ENCODE peak calls at places on chromosomes 5 and 9, in ten cellular contexts. One of them, this sample, is unnamed.

GRCh38 chr5:17267099-17267498 is 49.7 kb downstream of the BASP1 start:
- DNase-seq in B cell: peak
- DNase-seq in non-pigmented ciliary epithelial cell: no peak
- DNase-seq in NCI-H774: no peak
- DNase-seq in mesothelial cell of epicardium: no peak
- DNase-seq in stimulated activated CD4-positive, alpha-beta T cell treated with anti-CD3 and anti-CD28 coated beads, Interleukin-1b, Interleukin-23, amount 100 ng/mL, for 4 hours: no peak
- DNase-seq in NCI-H446 treated with DMSO at 0.1 percent for 48 hours: no peak
- DNase-seq in stimulated activated effector memory CD8-positive, alpha-beta T cell treated with anti-CD3 and anti-CD28 coated beads, Interleukin-12 subunit alpha, Interleukin-12 subunit beta, amount 100 ng/mL, for 72 hours: no peak
- DNase-seq in posterior cingulate gyrus: no peak
- DNase-seq in RCC 7860: peak
- DNase-seq in this sample: no peak

GRCh38 chr9:4689013-4689412 is 9.6 kb downstream of the CDC37L1 start:
- DNase-seq in NCI-H446 treated with DMSO at 0.1 percent for 48 hours: no peak
- DNase-seq in non-pigmented ciliary epithelial cell: no peak
- DNase-seq in RCC 7860: no peak
- DNase-seq in stimulated activated CD4-positive, alpha-beta T cell treated with anti-CD3 and anti-CD28 coated beads, Interleukin-1b, Interleukin-23, amount 100 ng/mL, for 4 hours: no peak
- DNase-seq in NCI-H774: no peak
- DNase-seq in posterior cingulate gyrus: no peak
- DNase-seq in B cell: no peak
- DNase-seq in mesothelial cell of epicardium: no peak
- DNase-seq in stimulated activated effector memory CD8-positive, alpha-beta T cell treated with anti-CD3 and anti-CD28 coated beads, Interleukin-12 subunit alpha, Interleukin-12 subunit beta, amount 100 ng/mL, for 72 hours: no peak
- DNase-seq in this sample: no peak

GRCh38 chr5:675876-676698 is 17.1 kb downstream of the TPPP start:
- DNase-seq in NCI-H446 treated with DMSO at 0.1 percent for 48 hours: no peak
- DNase-seq in B cell: no peak
- DNase-seq in mesothelial cell of epicardium: no peak
- DNase-seq in non-pigmented ciliary epithelial cell: no peak
- DNase-seq in NCI-H774: no peak
- DNase-seq in RCC 7860: no peak
- DNase-seq in posterior cingulate gyrus: peak
- DNase-seq in stimulated activated effector memory CD8-positive, alpha-beta T cell treated with anti-CD3 and anti-CD28 coated beads, Interleukin-12 subunit alpha, Interleukin-12 subunit beta, amount 100 ng/mL, for 72 hours: no peak
- DNase-seq in stimulated activated CD4-positive, alpha-beta T cell treated with anti-CD3 and anti-CD28 coated beads, Interleukin-1b, Interleukin-23, amount 100 ng/mL, for 4 hours: no peak
- DNase-seq in this sample: no peak

GRCh38 chr5:32044904-32045303 is 129.2 kb downstream of the GOLPH3 start:
- DNase-seq in RCC 7860: peak
- DNase-seq in NCI-H774: no peak
- DNase-seq in mesothelial cell of epicardium: no peak
- DNase-seq in posterior cingulate gyrus: no peak
- DNase-seq in stimulated activated effector memory CD8-positive, alpha-beta T cell treated with anti-CD3 and anti-CD28 coated beads, Interleukin-12 subunit alpha, Interleukin-12 subunit beta, amount 100 ng/mL, for 72 hours: no peak
- DNase-seq in non-pigmented ciliary epithelial cell: no peak
- DNase-seq in B cell: no peak
- DNase-seq in stimulated activated CD4-positive, alpha-beta T cell treated with anti-CD3 and anti-CD28 coated beads, Interleukin-1b, Interleukin-23, amount 100 ng/mL, for 4 hours: no peak
- DNase-seq in NCI-H446 treated with DMSO at 0.1 percent for 48 hours: peak
- DNase-seq in this sample: no peak

GRCh38 chr9:122402403-122403268 is 31.8 kb downstream of the PTGS1 start:
- DNase-seq in NCI-H774: no peak
- DNase-seq in stimulated activated CD4-positive, alpha-beta T cell treated with anti-CD3 and anti-CD28 coated beads, Interleukin-1b, Interleukin-23, amount 100 ng/mL, for 4 hours: no peak
- DNase-seq in mesothelial cell of epicardium: no peak
- DNase-seq in RCC 7860: peak
- DNase-seq in posterior cingulate gyrus: no peak
- DNase-seq in NCI-H446 treated with DMSO at 0.1 percent for 48 hours: no peak
- DNase-seq in B cell: no peak
- DNase-seq in stimulated activated effector memory CD8-positive, alpha-beta T cell treated with anti-CD3 and anti-CD28 coated beads, Interleukin-12 subunit alpha, Interleukin-12 subunit beta, amount 100 ng/mL, for 72 hours: no peak
- DNase-seq in non-pigmented ciliary epithelial cell: peak
- DNase-seq in this sample: no peak

GRCh38 chr9:129938291-129938979 is 103.2 kb downstream of the USP20 start:
- DNase-seq in NCI-H774: no peak
- DNase-seq in mesothelial cell of epicardium: no peak
- DNase-seq in NCI-H446 treated with DMSO at 0.1 percent for 48 hours: no peak
- DNase-seq in RCC 7860: no peak
- DNase-seq in posterior cingulate gyrus: no peak
- DNase-seq in non-pigmented ciliary epithelial cell: no peak
- DNase-seq in stimulated activated effector memory CD8-positive, alpha-beta T cell treated with anti-CD3 and anti-CD28 coated beads, Interleukin-12 subunit alpha, Interleukin-12 subunit beta, amount 100 ng/mL, for 72 hours: no peak
- DNase-seq in B cell: no peak
- DNase-seq in stimulated activated CD4-positive, alpha-beta T cell treated with anti-CD3 and anti-CD28 coated beads, Interleukin-1b, Interleukin-23, amount 100 ng/mL, for 4 hours: no peak
- DNase-seq in this sample: no peak

GRCh38 chr5:10637944-10638343 is 74.1 kb downstream of the ANKRD33B start:
- DNase-seq in B cell: no peak
- DNase-seq in RCC 7860: no peak
- DNase-seq in posterior cingulate gyrus: no peak
- DNase-seq in NCI-H446 treated with DMSO at 0.1 percent for 48 hours: no peak
- DNase-seq in mesothelial cell of epicardium: no peak
- DNase-seq in stimulated activated CD4-positive, alpha-beta T cell treated with anti-CD3 and anti-CD28 coated beads, Interleukin-1b, Interleukin-23, amount 100 ng/mL, for 4 hours: no peak
- DNase-seq in stimulated activated effector memory CD8-positive, alpha-beta T cell treated with anti-CD3 and anti-CD28 coated beads, Interleukin-12 subunit alpha, Interleukin-12 subunit beta, amount 100 ng/mL, for 72 hours: no peak
- DNase-seq in non-pigmented ciliary epithelial cell: no peak
- DNase-seq in NCI-H774: no peak
- DNase-seq in this sample: no peak

GRCh38 chr5:114243281-114243982 is 118.4 kb upstream of the KCNN2 start:
- DNase-seq in B cell: no peak
- DNase-seq in posterior cingulate gyrus: no peak
- DNase-seq in mesothelial cell of epicardium: no peak
- DNase-seq in non-pigmented ciliary epithelial cell: peak
- DNase-seq in stimulated activated effector memory CD8-positive, alpha-beta T cell treated with anti-CD3 and anti-CD28 coated beads, Interleukin-12 subunit alpha, Interleukin-12 subunit beta, amount 100 ng/mL, for 72 hours: no peak
- DNase-seq in stimulated activated CD4-positive, alpha-beta T cell treated with anti-CD3 and anti-CD28 coated beads, Interleukin-1b, Interleukin-23, amount 100 ng/mL, for 4 hours: no peak
- DNase-seq in NCI-H774: no peak
- DNase-seq in RCC 7860: no peak
- DNase-seq in NCI-H446 treated with DMSO at 0.1 percent for 48 hours: no peak
- DNase-seq in this sample: no peak

GRCh38 chr5:122311888-122312669 is at the start of gene SNCAIP:
- DNase-seq in RCC 7860: no peak
- DNase-seq in B cell: peak
- DNase-seq in stimulated activated effector memory CD8-positive, alpha-beta T cell treated with anti-CD3 and anti-CD28 coated beads, Interleukin-12 subunit alpha, Interleukin-12 subunit beta, amount 100 ng/mL, for 72 hours: no peak
- DNase-seq in posterior cingulate gyrus: peak
- DNase-seq in NCI-H446 treated with DMSO at 0.1 percent for 48 hours: peak
- DNase-seq in stimulated activated CD4-positive, alpha-beta T cell treated with anti-CD3 and anti-CD28 coated beads, Interleukin-1b, Interleukin-23, amount 100 ng/mL, for 4 hours: no peak
- DNase-seq in non-pigmented ciliary epithelial cell: no peak
- DNase-seq in mesothelial cell of epicardium: peak
- DNase-seq in NCI-H774: peak
- DNase-seq in this sample: no peak

GRCh38 chr9:93003552-93004407 is 54.7 kb upstream of the SUSD3 start:
- DNase-seq in stimulated activated effector memory CD8-positive, alpha-beta T cell treated with anti-CD3 and anti-CD28 coated beads, Interleukin-12 subunit alpha, Interleukin-12 subunit beta, amount 100 ng/mL, for 72 hours: peak
- DNase-seq in B cell: peak
- DNase-seq in RCC 7860: peak
- DNase-seq in NCI-H774: no peak
- DNase-seq in stimulated activated CD4-positive, alpha-beta T cell treated with anti-CD3 and anti-CD28 coated beads, Interleukin-1b, Interleukin-23, amount 100 ng/mL, for 4 hours: peak
- DNase-seq in non-pigmented ciliary epithelial cell: no peak
- DNase-seq in NCI-H446 treated with DMSO at 0.1 percent for 48 hours: no peak
- DNase-seq in mesothelial cell of epicardium: no peak
- DNase-seq in posterior cingulate gyrus: peak
- DNase-seq in this sample: peak

GRCh38 chr5:418681-419121 is 24.3 kb upstream of the EXOC3 start:
- DNase-seq in non-pigmented ciliary epithelial cell: no peak
- DNase-seq in stimulated activated effector memory CD8-positive, alpha-beta T cell treated with anti-CD3 and anti-CD28 coated beads, Interleukin-12 subunit alpha, Interleukin-12 subunit beta, amount 100 ng/mL, for 72 hours: no peak
- DNase-seq in NCI-H774: peak
- DNase-seq in RCC 7860: no peak
- DNase-seq in posterior cingulate gyrus: no peak
- DNase-seq in mesothelial cell of epicardium: no peak
- DNase-seq in NCI-H446 treated with DMSO at 0.1 percent for 48 hours: no peak
- DNase-seq in B cell: no peak
- DNase-seq in stimulated activated CD4-positive, alpha-beta T cell treated with anti-CD3 and anti-CD28 coated beads, Interleukin-1b, Interleukin-23, amount 100 ng/mL, for 4 hours: no peak
- DNase-seq in this sample: no peak

GRCh38 chr5:61397238-61397637 is 65.2 kb downstream of the ZSWIM6 start:
- DNase-seq in NCI-H774: no peak
- DNase-seq in non-pigmented ciliary epithelial cell: no peak
- DNase-seq in RCC 7860: no peak
- DNase-seq in B cell: no peak
- DNase-seq in posterior cingulate gyrus: no peak
- DNase-seq in mesothelial cell of epicardium: no peak
- DNase-seq in stimulated activated effector memory CD8-positive, alpha-beta T cell treated with anti-CD3 and anti-CD28 coated beads, Interleukin-12 subunit alpha, Interleukin-12 subunit beta, amount 100 ng/mL, for 72 hours: no peak
- DNase-seq in NCI-H446 treated with DMSO at 0.1 percent for 48 hours: no peak
- DNase-seq in stimulated activated CD4-positive, alpha-beta T cell treated with anti-CD3 and anti-CD28 coated beads, Interleukin-1b, Interleukin-23, amount 100 ng/mL, for 4 hours: no peak
- DNase-seq in this sample: no peak

GRCh38 chr9:72871685-72872084 is 81.2 kb downstream of the ALDH1A1 start:
- DNase-seq in NCI-H774: no peak
- DNase-seq in stimulated activated CD4-positive, alpha-beta T cell treated with anti-CD3 and anti-CD28 coated beads, Interleukin-1b, Interleukin-23, amount 100 ng/mL, for 4 hours: no peak
- DNase-seq in mesothelial cell of epicardium: no peak
- DNase-seq in stimulated activated effector memory CD8-positive, alpha-beta T cell treated with anti-CD3 and anti-CD28 coated beads, Interleukin-12 subunit alpha, Interleukin-12 subunit beta, amount 100 ng/mL, for 72 hours: no peak
- DNase-seq in RCC 7860: peak
- DNase-seq in non-pigmented ciliary epithelial cell: no peak
- DNase-seq in NCI-H446 treated with DMSO at 0.1 percent for 48 hours: no peak
- DNase-seq in B cell: no peak
- DNase-seq in posterior cingulate gyrus: no peak
- DNase-seq in this sample: no peak

GRCh38 chr5:148482697-148483462 is 99.1 kb downstream of the FBXO38 start:
- DNase-seq in B cell: peak
- DNase-seq in RCC 7860: peak
- DNase-seq in mesothelial cell of epicardium: no peak
- DNase-seq in non-pigmented ciliary epithelial cell: no peak
- DNase-seq in NCI-H446 treated with DMSO at 0.1 percent for 48 hours: no peak
- DNase-seq in posterior cingulate gyrus: no peak
- DNase-seq in NCI-H774: no peak
- DNase-seq in stimulated activated CD4-positive, alpha-beta T cell treated with anti-CD3 and anti-CD28 coated beads, Interleukin-1b, Interleukin-23, amount 100 ng/mL, for 4 hours: peak
- DNase-seq in stimulated activated effector memory CD8-positive, alpha-beta T cell treated with anti-CD3 and anti-CD28 coated beads, Interleukin-12 subunit alpha, Interleukin-12 subunit beta, amount 100 ng/mL, for 72 hours: peak
- DNase-seq in this sample: peak

GRCh38 chr9:76366275-76366674 is 28.0 kb downstream of the RFK start:
- DNase-seq in stimulated activated effector memory CD8-positive, alpha-beta T cell treated with anti-CD3 and anti-CD28 coated beads, Interleukin-12 subunit alpha, Interleukin-12 subunit beta, amount 100 ng/mL, for 72 hours: no peak
- DNase-seq in B cell: no peak
- DNase-seq in RCC 7860: no peak
- DNase-seq in NCI-H446 treated with DMSO at 0.1 percent for 48 hours: no peak
- DNase-seq in NCI-H774: no peak
- DNase-seq in non-pigmented ciliary epithelial cell: no peak
- DNase-seq in mesothelial cell of epicardium: no peak
- DNase-seq in stimulated activated CD4-positive, alpha-beta T cell treated with anti-CD3 and anti-CD28 coated beads, Interleukin-1b, Interleukin-23, amount 100 ng/mL, for 4 hours: no peak
- DNase-seq in posterior cingulate gyrus: no peak
- DNase-seq in this sample: no peak

GRCh38 chr9:86353591-86354047 is 591 bp downstream of the TUT7 start:
- DNase-seq in stimulated activated effector memory CD8-positive, alpha-beta T cell treated with anti-CD3 and anti-CD28 coated beads, Interleukin-12 subunit alpha, Interleukin-12 subunit beta, amount 100 ng/mL, for 72 hours: no peak
- DNase-seq in RCC 7860: no peak
- DNase-seq in non-pigmented ciliary epithelial cell: no peak
- DNase-seq in mesothelial cell of epicardium: no peak
- DNase-seq in posterior cingulate gyrus: no peak
- DNase-seq in NCI-H774: peak
- DNase-seq in NCI-H446 treated with DMSO at 0.1 percent for 48 hours: no peak
- DNase-seq in stimulated activated CD4-positive, alpha-beta T cell treated with anti-CD3 and anti-CD28 coated beads, Interleukin-1b, Interleukin-23, amount 100 ng/mL, for 4 hours: no peak
- DNase-seq in B cell: peak
- DNase-seq in this sample: no peak

GRCh38 chr5:135843571-135844337 is 9.3 kb downstream of the SLC25A48 start:
- DNase-seq in stimulated activated CD4-positive, alpha-beta T cell treated with anti-CD3 and anti-CD28 coated beads, Interleukin-1b, Interleukin-23, amount 100 ng/mL, for 4 hours: no peak
- DNase-seq in NCI-H446 treated with DMSO at 0.1 percent for 48 hours: no peak
- DNase-seq in posterior cingulate gyrus: no peak
- DNase-seq in non-pigmented ciliary epithelial cell: no peak
- DNase-seq in NCI-H774: no peak
- DNase-seq in RCC 7860: no peak
- DNase-seq in stimulated activated effector memory CD8-positive, alpha-beta T cell treated with anti-CD3 and anti-CD28 coated beads, Interleukin-12 subunit alpha, Interleukin-12 subunit beta, amount 100 ng/mL, for 72 hours: no peak
- DNase-seq in B cell: no peak
- DNase-seq in mesothelial cell of epicardium: no peak
- DNase-seq in this sample: no peak

GRCh38 chr9:2709645-2710101 is 7.6 kb upstream of the KCNV2 start:
- DNase-seq in stimulated activated CD4-positive, alpha-beta T cell treated with anti-CD3 and anti-CD28 coated beads, Interleukin-1b, Interleukin-23, amount 100 ng/mL, for 4 hours: no peak
- DNase-seq in mesothelial cell of epicardium: no peak
- DNase-seq in NCI-H446 treated with DMSO at 0.1 percent for 48 hours: peak
- DNase-seq in NCI-H774: no peak
- DNase-seq in posterior cingulate gyrus: no peak
- DNase-seq in B cell: no peak
- DNase-seq in RCC 7860: no peak
- DNase-seq in stimulated activated effector memory CD8-positive, alpha-beta T cell treated with anti-CD3 and anti-CD28 coated beads, Interleukin-12 subunit alpha, Interleukin-12 subunit beta, amount 100 ng/mL, for 72 hours: no peak
- DNase-seq in non-pigmented ciliary epithelial cell: no peak
- DNase-seq in this sample: no peak

GRCh38 chr9:20148416-20148815 is 359.6 kb upstream of the SLC24A2 start:
- DNase-seq in posterior cingulate gyrus: no peak
- DNase-seq in NCI-H774: no peak
- DNase-seq in non-pigmented ciliary epithelial cell: no peak
- DNase-seq in B cell: no peak
- DNase-seq in mesothelial cell of epicardium: no peak
- DNase-seq in RCC 7860: no peak
- DNase-seq in NCI-H446 treated with DMSO at 0.1 percent for 48 hours: no peak
- DNase-seq in stimulated activated CD4-positive, alpha-beta T cell treated with anti-CD3 and anti-CD28 coated beads, Interleukin-1b, Interleukin-23, amount 100 ng/mL, for 4 hours: no peak
- DNase-seq in stimulated activated effector memory CD8-positive, alpha-beta T cell treated with anti-CD3 and anti-CD28 coated beads, Interleukin-12 subunit alpha, Interleukin-12 subunit beta, amount 100 ng/mL, for 72 hours: no peak
- DNase-seq in this sample: no peak

GRCh38 chr9:125436613-125437443 is 175.2 kb downstream of the GAPVD1 start:
- DNase-seq in stimulated activated effector memory CD8-positive, alpha-beta T cell treated with anti-CD3 and anti-CD28 coated beads, Interleukin-12 subunit alpha, Interleukin-12 subunit beta, amount 100 ng/mL, for 72 hours: no peak
- DNase-seq in B cell: peak
- DNase-seq in RCC 7860: no peak
- DNase-seq in NCI-H446 treated with DMSO at 0.1 percent for 48 hours: no peak
- DNase-seq in NCI-H774: no peak
- DNase-seq in posterior cingulate gyrus: no peak
- DNase-seq in mesothelial cell of epicardium: no peak
- DNase-seq in non-pigmented ciliary epithelial cell: no peak
- DNase-seq in stimulated activated CD4-positive, alpha-beta T cell treated with anti-CD3 and anti-CD28 coated beads, Interleukin-1b, Interleukin-23, amount 100 ng/mL, for 4 hours: no peak
- DNase-seq in this sample: no peak

GRCh38 chr5:157740211-157740610 is 3.3 kb upstream of the LSM11 start:
- DNase-seq in NCI-H446 treated with DMSO at 0.1 percent for 48 hours: no peak
- DNase-seq in posterior cingulate gyrus: no peak
- DNase-seq in stimulated activated CD4-positive, alpha-beta T cell treated with anti-CD3 and anti-CD28 coated beads, Interleukin-1b, Interleukin-23, amount 100 ng/mL, for 4 hours: no peak
- DNase-seq in mesothelial cell of epicardium: no peak
- DNase-seq in RCC 7860: peak
- DNase-seq in stimulated activated effector memory CD8-positive, alpha-beta T cell treated with anti-CD3 and anti-CD28 coated beads, Interleukin-12 subunit alpha, Interleukin-12 subunit beta, amount 100 ng/mL, for 72 hours: no peak
- DNase-seq in non-pigmented ciliary epithelial cell: no peak
- DNase-seq in NCI-H774: no peak
- DNase-seq in B cell: peak
- DNase-seq in this sample: no peak

GRCh38 chr5:151048526-151048925 is 28.1 kb downstream of the GPX3 start:
- DNase-seq in non-pigmented ciliary epithelial cell: no peak
- DNase-seq in mesothelial cell of epicardium: no peak
- DNase-seq in stimulated activated effector memory CD8-positive, alpha-beta T cell treated with anti-CD3 and anti-CD28 coated beads, Interleukin-12 subunit alpha, Interleukin-12 subunit beta, amount 100 ng/mL, for 72 hours: no peak
- DNase-seq in stimulated activated CD4-positive, alpha-beta T cell treated with anti-CD3 and anti-CD28 coated beads, Interleukin-1b, Interleukin-23, amount 100 ng/mL, for 4 hours: no peak
- DNase-seq in B cell: no peak
- DNase-seq in posterior cingulate gyrus: no peak
- DNase-seq in RCC 7860: no peak
- DNase-seq in NCI-H446 treated with DMSO at 0.1 percent for 48 hours: no peak
- DNase-seq in NCI-H774: no peak
- DNase-seq in this sample: no peak

GRCh38 chr9:137478613-137479314 is 19.6 kb upstream of the NSMF start:
- DNase-seq in mesothelial cell of epicardium: no peak
- DNase-seq in NCI-H774: peak
- DNase-seq in posterior cingulate gyrus: peak
- DNase-seq in B cell: no peak
- DNase-seq in stimulated activated effector memory CD8-positive, alpha-beta T cell treated with anti-CD3 and anti-CD28 coated beads, Interleukin-12 subunit alpha, Interleukin-12 subunit beta, amount 100 ng/mL, for 72 hours: no peak
- DNase-seq in stimulated activated CD4-positive, alpha-beta T cell treated with anti-CD3 and anti-CD28 coated beads, Interleukin-1b, Interleukin-23, amount 100 ng/mL, for 4 hours: no peak
- DNase-seq in non-pigmented ciliary epithelial cell: no peak
- DNase-seq in RCC 7860: no peak
- DNase-seq in NCI-H446 treated with DMSO at 0.1 percent for 48 hours: no peak
- DNase-seq in this sample: no peak

GRCh38 chr9:81431662-81432061 is 257.7 kb downstream of the TLE1 start:
- DNase-seq in NCI-H446 treated with DMSO at 0.1 percent for 48 hours: no peak
- DNase-seq in stimulated activated CD4-positive, alpha-beta T cell treated with anti-CD3 and anti-CD28 coated beads, Interleukin-1b, Interleukin-23, amount 100 ng/mL, for 4 hours: no peak
- DNase-seq in posterior cingulate gyrus: no peak
- DNase-seq in mesothelial cell of epicardium: no peak
- DNase-seq in B cell: no peak
- DNase-seq in RCC 7860: peak
- DNase-seq in non-pigmented ciliary epithelial cell: peak
- DNase-seq in NCI-H774: peak
- DNase-seq in stimulated activated effector memory CD8-positive, alpha-beta T cell treated with anti-CD3 and anti-CD28 coated beads, Interleukin-12 subunit alpha, Interleukin-12 subunit beta, amount 100 ng/mL, for 72 hours: no peak
- DNase-seq in this sample: no peak

GRCh38 chr5:34616665-34617064 is 39.5 kb upstream of the RAI14 start:
- DNase-seq in mesothelial cell of epicardium: no peak
- DNase-seq in non-pigmented ciliary epithelial cell: no peak
- DNase-seq in NCI-H446 treated with DMSO at 0.1 percent for 48 hours: no peak
- DNase-seq in NCI-H774: peak
- DNase-seq in RCC 7860: no peak
- DNase-seq in stimulated activated CD4-positive, alpha-beta T cell treated with anti-CD3 and anti-CD28 coated beads, Interleukin-1b, Interleukin-23, amount 100 ng/mL, for 4 hours: no peak
- DNase-seq in posterior cingulate gyrus: no peak
- DNase-seq in B cell: no peak
- DNase-seq in stimulated activated effector memory CD8-positive, alpha-beta T cell treated with anti-CD3 and anti-CD28 coated beads, Interleukin-12 subunit alpha, Interleukin-12 subunit beta, amount 100 ng/mL, for 72 hours: no peak
- DNase-seq in this sample: no peak

GRCh38 chr9:69797680-69798079 is 22.9 kb upstream of the CFAP95 start:
- DNase-seq in stimulated activated CD4-positive, alpha-beta T cell treated with anti-CD3 and anti-CD28 coated beads, Interleukin-1b, Interleukin-23, amount 100 ng/mL, for 4 hours: no peak
- DNase-seq in posterior cingulate gyrus: no peak
- DNase-seq in B cell: no peak
- DNase-seq in RCC 7860: no peak
- DNase-seq in NCI-H446 treated with DMSO at 0.1 percent for 48 hours: peak
- DNase-seq in mesothelial cell of epicardium: no peak
- DNase-seq in non-pigmented ciliary epithelial cell: no peak
- DNase-seq in NCI-H774: no peak
- DNase-seq in stimulated activated effector memory CD8-positive, alpha-beta T cell treated with anti-CD3 and anti-CD28 coated beads, Interleukin-12 subunit alpha, Interleukin-12 subunit beta, amount 100 ng/mL, for 72 hours: no peak
- DNase-seq in this sample: no peak

GRCh38 chr9:82456621-82457020 is 468.0 kb downstream of the SPATA31D1 start:
- DNase-seq in stimulated activated effector memory CD8-positive, alpha-beta T cell treated with anti-CD3 and anti-CD28 coated beads, Interleukin-12 subunit alpha, Interleukin-12 subunit beta, amount 100 ng/mL, for 72 hours: no peak
- DNase-seq in NCI-H446 treated with DMSO at 0.1 percent for 48 hours: no peak
- DNase-seq in RCC 7860: peak
- DNase-seq in posterior cingulate gyrus: no peak
- DNase-seq in stimulated activated CD4-positive, alpha-beta T cell treated with anti-CD3 and anti-CD28 coated beads, Interleukin-1b, Interleukin-23, amount 100 ng/mL, for 4 hours: no peak
- DNase-seq in mesothelial cell of epicardium: no peak
- DNase-seq in NCI-H774: no peak
- DNase-seq in non-pigmented ciliary epithelial cell: peak
- DNase-seq in B cell: no peak
- DNase-seq in this sample: no peak

GRCh38 chr9:98726735-98727134 is 18.0 kb upstream of the GABBR2 start:
- DNase-seq in NCI-H774: no peak
- DNase-seq in non-pigmented ciliary epithelial cell: peak
- DNase-seq in stimulated activated CD4-positive, alpha-beta T cell treated with anti-CD3 and anti-CD28 coated beads, Interleukin-1b, Interleukin-23, amount 100 ng/mL, for 4 hours: no peak
- DNase-seq in NCI-H446 treated with DMSO at 0.1 percent for 48 hours: no peak
- DNase-seq in mesothelial cell of epicardium: no peak
- DNase-seq in stimulated activated effector memory CD8-positive, alpha-beta T cell treated with anti-CD3 and anti-CD28 coated beads, Interleukin-12 subunit alpha, Interleukin-12 subunit beta, amount 100 ng/mL, for 72 hours: no peak
- DNase-seq in posterior cingulate gyrus: no peak
- DNase-seq in B cell: no peak
- DNase-seq in RCC 7860: no peak
- DNase-seq in this sample: no peak